ENCODE peak calls at places on chromosomes 13 and 19, in six cellular contexts. P, Q, U, E, Z and V are unnamed samples.

GRCh38 chr13:79492313-79492798 is 11.4 kb downstream of the NDFIP2 start:
- DNase-seq in Q (no peak), E (no peak), P (no peak), Z (no peak), U (no peak), V (no peak)

GRCh38 chr13:99322297-99323103 is 15.3 kb upstream of the GPR183 start:
- DNase-seq in U (no peak), Z (no peak), E (no peak), P (peak; percentile 67), Q (peak; percentile 87), V (no peak)

GRCh38 chr13:105929486-105929885 is 606.0 kb downstream of the EFNB2 start:
- DNase-seq in U (no peak), Q (no peak), E (no peak), Z (no peak), P (no peak), V (no peak)

GRCh38 chr13:72998012-72998411 is 60.8 kb upstream of the KLF5 start:
- DNase-seq in E (no peak), U (no peak), Z (no peak), Q (no peak), P (no peak), V (no peak)

GRCh38 chr19:3683866-3684816 is 16.1 kb downstream of the PIP5K1C start:
- DNase-seq in Z (no peak), P (no peak), U (no peak), Q (no peak), E (peak; percentile 65), V (no peak)

GRCh38 chr13:48291730-48292129 is 11.8 kb upstream of the RB1 start:
- DNase-seq in Z (no peak), U (no peak), Q (no peak), E (no peak), P (no peak), V (no peak)

GRCh38 chr13:106205871-106206270 is 329.6 kb downstream of the EFNB2 start:
- DNase-seq in Q (no peak), U (no peak), Z (no peak), E (no peak), P (no peak), V (no peak)

GRCh38 chr19:8363803-8364771 is at the start of gene ANGPTL4:
- DNase-seq in P (peak; percentile 58), U (no peak), Q (peak; percentile 73), Z (peak; percentile 63), E (no peak), V (peak; percentile 69)

GRCh38 chr19:47098608-47099007 is 15.0 kb downstream of the ZC3H4 start:
- DNase-seq in E (no peak), Z (no peak), P (no peak), Q (no peak), U (no peak), V (no peak)

GRCh38 chr19:19541572-19541971 is 3.5 kb downstream of the CILP2 start:
- DNase-seq in U (no peak), Q (no peak), Z (no peak), P (no peak), E (no peak), V (no peak)